ENCODE peak calls at places on chromosomes 7 and 10, in four cellular contexts. O, J, K and Y are unnamed samples.

GRCh38 chr10:6310977-6311376 is 108.2 kb downstream of the PFKFB3 start:
- DNase-seq in O (no peak), J (no peak), K (no peak), Y (no peak)

GRCh38 chr7:23349484-23350157 is 50.5 kb downstream of the MALSU1 start:
- DNase-seq in O (no peak), J (no peak), K (no peak), Y (no peak)

GRCh38 chr10:133070402-133070801 is 17.3 kb upstream of the ADGRA1 start:
- DNase-seq in O (no peak), J (no peak), K (no peak), Y (no peak)

GRCh38 chr7:39851466-39852045 is 98.5 kb upstream of the CDK13 start:
- DNase-seq in O (no peak), J (no peak), K (no peak), Y (no peak)

GRCh38 chr10:6239213-6239991 is 36.7 kb downstream of the PFKFB3 start:
- DNase-seq in O (no peak), J (no peak), K (peak; percentile 42), Y (peak; percentile 16)

GRCh38 chr10:13717936-13718772 is 131.4 kb downstream of the PRPF18 start:
- DNase-seq in O (peak; percentile 93), J (peak; percentile 47), K (peak; percentile 90), Y (no peak)

GRCh38 chr10:28291881-28292297 is 11.0 kb downstream of the MPP7 start:
- DNase-seq in O (no peak), J (no peak), K (no peak), Y (no peak)

GRCh38 chr10:120556164-120556532 is 99.1 kb downstream of the PLPP4 start:
- DNase-seq in O (no peak), J (no peak), K (no peak), Y (no peak)

GRCh38 chr10:6766061-6766460 is 186.0 kb upstream of the PRKCQ start:
- DNase-seq in O (no peak), J (no peak), K (no peak), Y (no peak)

GRCh38 chr10:119502214-119502613 is 40.3 kb downstream of the RGS10 start:
- DNase-seq in O (no peak), J (peak; percentile 96), K (peak; percentile 32), Y (peak; percentile 83)

GRCh38 chr7:141161959-141162547 is 88.2 kb downstream of the TMEM178B start:
- DNase-seq in O (no peak), J (no peak), K (no peak), Y (no peak)

GRCh38 chr10:114458955-114459354 is 54.7 kb upstream of the AFAP1L2 start:
- DNase-seq in O (peak; percentile 49), J (no peak), K (peak; percentile 44), Y (no peak)

GRCh38 chr10:94293344-94293743 is 69.4 kb downstream of the NOC3L start:
- DNase-seq in O (no peak), J (no peak), K (no peak), Y (no peak)

GRCh38 chr10:96075977-96076376 is 32.6 kb downstream of the CCNJ start:
- DNase-seq in O (no peak), J (no peak), K (no peak), Y (no peak)

GRCh38 chr10:3666525-3667302 is 118.3 kb downstream of the KLF6 start:
- DNase-seq in O (no peak), J (peak; percentile 28), K (peak; percentile 39), Y (peak; percentile 12)

DNA sequence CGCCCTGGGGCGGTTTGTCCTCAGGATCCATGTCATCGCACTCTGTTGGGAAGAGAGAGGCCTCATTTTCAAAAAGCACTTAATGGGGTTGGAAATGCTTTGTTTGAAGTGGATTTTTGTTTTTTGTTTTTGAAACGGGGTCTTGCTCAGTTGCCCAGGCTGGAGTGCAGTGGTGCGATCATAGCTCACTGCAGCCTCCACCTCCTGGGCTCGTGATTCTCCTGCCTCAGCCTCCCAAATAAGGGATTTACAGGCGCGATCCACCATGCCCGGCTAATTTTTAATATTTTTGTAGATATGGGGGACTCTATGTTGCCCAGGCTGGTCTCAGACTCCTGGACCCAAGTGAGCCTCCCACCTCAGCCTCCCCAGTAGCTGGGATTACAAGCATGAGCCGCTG is 735 bp downstream of the FKBP6 start:
- DNase-seq in O (no peak), J (no peak), K (no peak), Y (no peak)
- H3K4me1 ChIP-seq in O (no peaks in the 10 kb centered on the region), J (peaks cover 4% of the 10 kb centered on the region), K (peaks cover 14% of the 10 kb centered on the region), Y (peaks cover 4% of the 10 kb centered on the region)

GRCh38 chr7:48660482-48660881 is 263.9 kb upstream of the CDC14C start:
- DNase-seq in O (no peak), J (no peak), K (no peak), Y (no peak)
- H3K4me1 ChIP-seq in O (no peaks in the 10 kb centered on the region), J (no peaks in the 10 kb centered on the region), K (no peaks in the 10 kb centered on the region), Y (no peaks in the 10 kb centered on the region)

GRCh38 chr10:131996508-131997365 is 15.0 kb upstream of the BNIP3 start:
- DNase-seq in O (peak; percentile 86), J (no peak), K (no peak), Y (no peak)

GRCh38 chr10:131997366-131998049 is 15.8 kb upstream of the BNIP3 start:
- DNase-seq in O (peak; percentile 79), J (no peak), K (peak; percentile 76), Y (no peak)

GRCh38 chr10:132001238-132001977 is 19.7 kb upstream of the BNIP3 start:
- DNase-seq in O (no peak), J (no peak), K (no peak), Y (no peak)

GRCh38 chr10:131998050-131998844 is 16.5 kb upstream of the BNIP3 start:
- DNase-seq in O (no peak), J (no peak), K (no peak), Y (no peak)

GRCh38 chr10:131998845-131999681 is 17.3 kb upstream of the BNIP3 start:
- DNase-seq in O (no peak), J (no peak), K (no peak), Y (no peak)
- H3K4me1 ChIP-seq in O (peaks cover 11% of the 10 kb centered on the region), J (no peaks in the 10 kb centered on the region), K (peaks cover 28% of the 10 kb centered on the region), Y (no peaks in the 10 kb centered on the region)

DNA sequence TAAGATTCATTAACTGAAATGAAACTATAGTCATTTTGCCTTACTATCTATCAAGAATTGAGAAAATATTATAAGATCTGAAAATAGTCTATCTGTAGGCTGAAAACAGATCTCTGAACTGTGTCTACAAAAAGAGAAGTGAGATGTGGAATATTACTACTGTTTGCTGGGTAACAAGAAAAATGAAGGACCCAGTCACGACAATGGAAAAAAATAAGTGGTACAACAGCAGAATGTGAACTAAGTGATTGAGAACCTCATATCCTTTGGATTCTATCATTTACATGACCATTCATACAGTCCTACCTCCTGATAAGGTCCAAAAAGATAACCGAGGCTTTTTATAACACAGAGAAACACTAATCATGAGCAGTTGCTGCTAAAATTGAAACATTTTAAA is 94.3 kb downstream of the UBE2H start:
- DNase-seq in O (no peak), J (no peak), K (no peak), Y (no peak)
- H3K4me1 ChIP-seq in O (peaks cover 14% of the 10 kb centered on the region), J (peaks cover 15% of the 10 kb centered on the region), K (peaks cover 95% of the 10 kb centered on the region), Y (peaks cover 5% of the 10 kb centered on the region)

GRCh38 chr10:77504196-77504869 is 133.3 kb downstream of the KCNMA1 start:
- DNase-seq in O (no peak), J (no peak), K (no peak), Y (no peak)
- H3K4me1 ChIP-seq in O (no peaks in the 10 kb centered on the region), J (no peaks in the 10 kb centered on the region), K (peaks cover 17% of the 10 kb centered on the region), Y (no peaks in the 10 kb centered on the region)